ENCODE peak calls at places on chromosomes 6 and 20, in ten cellular contexts. K is cardiac muscle cell, Z is tibial nerve, B is A549, O is small intestine, X is body of pancreas, D is neural progenitor cell, U is prostate gland, V is GM23248, E is OCI-LY7. J is an unnamed sample. For H3K4me1, the result is how much of the 10 kb centered on the place peaks cover.

GRCh38 chr6:54717849-54718455 is 128.6 kb upstream of the FAM83B start:
- DNase-seq in O (peak), B (peak), E (peak), K (peak), V (peak), U (peak), D (peak), Z (peak), X (peak), J (no peak)

GRCh38 chr6:9062581-9062980 is 627.2 kb upstream of the SLC35B3 start:
- DNase-seq in D (no peak), Z (no peak), O (no peak), U (no peak), B (no peak), E (no peak), X (no peak), V (no peak), K (no peak), J (no peak)

GRCh38 chr20:1301031-1301529 is 27.9 kb downstream of the SDCBP2 start:
- DNase-seq in O (no peak), Z (no peak), E (no peak), B (peak), X (no peak), D (peak), V (peak), U (no peak), K (no peak), J (no peak)

GRCh38 chr6:25627001-25627400 is 25.0 kb upstream of the SCGN start:
- DNase-seq in B (no peak), D (no peak), U (no peak), O (no peak), Z (no peak), E (no peak), K (no peak), X (no peak), V (no peak), J (no peak)

GRCh38 chr6:13272131-13273046 is 55.9 kb downstream of the TBC1D7 start:
- DNase-seq in V (no peak), U (no peak), D (no peak), Z (peak), O (no peak), X (peak), B (no peak), E (peak), K (no peak), J (peak)

GRCh38 chr6:167937948-167938911 is 59.2 kb upstream of the KIF25 start:
- DNase-seq in K (no peak), V (no peak), O (no peak), Z (no peak), U (no peak), B (no peak), E (no peak), X (no peak), D (no peak), J (no peak)

GRCh38 chr6:125066964-125067363 is 86.6 kb upstream of the TPD52L1 start:
- DNase-seq in D (no peak), O (peak), U (no peak), X (no peak), V (no peak), B (no peak), E (no peak), Z (no peak), K (no peak), J (no peak)

GRCh38 chr6:150252714-150253444 is 110.0 kb downstream of the PPP1R14C start:
- DNase-seq in V (peak), E (no peak), X (no peak), Z (no peak), U (no peak), K (no peak), B (no peak), O (peak), D (no peak), J (no peak)

GRCh38 chr6:145866449-145867401 is 52.1 kb upstream of the FBXO30 start:
- DNase-seq in X (no peak), E (peak), Z (no peak), D (no peak), K (no peak), O (peak), B (no peak), U (no peak), V (no peak), J (no peak)

GRCh38 chr6:35508542-35508941 is 4.2 kb downstream of the TULP1 start:
- DNase-seq in E (no peak), D (no peak), Z (no peak), U (no peak), K (no peak), X (no peak), V (no peak), O (no peak), B (no peak), J (no peak)

GRCh38 chr6:167815296-167815980 is 11.3 kb upstream of the AFDN start:
- DNase-seq in D (no peak), X (no peak), E (no peak), Z (no peak), K (no peak), V (no peak), O (no peak), B (no peak), U (no peak), J (no peak)

GRCh38 chr20:18973499-18974173 is 160.1 kb downstream of the SCP2D1 start:
- DNase-seq in V (peak), D (no peak), O (no peak), B (no peak), K (no peak), U (no peak), X (peak), Z (peak), E (no peak), J (no peak)

GRCh38 chr6:43465978-43466377 is 10.6 kb upstream of the DLK2 start:
- DNase-seq in E (no peak), Z (no peak), D (no peak), B (no peak), X (no peak), V (peak), U (no peak), O (no peak), K (no peak), J (no peak)

GRCh38 chr6:47631248-47632196 is 66.9 kb upstream of the ADGRF4 start:
- DNase-seq in X (no peak), U (no peak), Z (no peak), B (peak), E (peak), V (peak), O (peak), D (peak), K (peak), J (no peak)

GRCh38 chr20:8782804-8783203 is 286.1 kb upstream of the PLCB4 start:
- DNase-seq in Z (no peak), V (peak), X (no peak), U (no peak), B (no peak), K (no peak), O (no peak), E (no peak), D (no peak), J (no peak)

GRCh38 chr20:58362117-58362516 is 26.9 kb upstream of the VAPB start:
- DNase-seq in D (no peak), X (no peak), E (no peak), B (no peak), Z (no peak), U (no peak), O (no peak), V (no peak), K (no peak), J (no peak)

GRCh38 chr6:19452495-19452894 is 384.7 kb upstream of the ID4 start:
- DNase-seq in O (no peak), B (no peak), V (no peak), U (no peak), X (no peak), E (no peak), K (peak), D (peak), Z (no peak), J (no peak)

GRCh38 chr6:18148304-18149025 is 6.4 kb downstream of the TPMT start:
- DNase-seq in U (no peak), B (peak), D (no peak), E (no peak), V (peak), O (peak), X (no peak), K (no peak), Z (no peak), J (no peak)

GRCh38 chr6:49155321-49155720 is 307.7 kb downstream of the MMUT start:
- DNase-seq in K (no peak), O (no peak), E (no peak), Z (no peak), B (no peak), U (no peak), D (peak), X (no peak), V (no peak), J (no peak)

GRCh38 chr6:31122803-31123706 is 2.8 kb upstream of the CDSN start:
- DNase-seq in B (peak), V (peak), E (no peak), X (peak), Z (peak), U (peak), O (peak), D (no peak), K (peak), J (peak)

GRCh38 chr6:56040875-56041274 is 165.5 kb upstream of the BMP5 start:
- DNase-seq in K (no peak), D (no peak), Z (no peak), B (no peak), X (no peak), V (peak), E (no peak), O (no peak), U (no peak), J (no peak)

GRCh38 chr6:5478380-5478779 is 217.1 kb downstream of the FARS2 start:
- DNase-seq in V (no peak), E (no peak), K (no peak), D (no peak), O (no peak), Z (no peak), X (no peak), B (no peak), U (no peak), J (no peak)

GRCh38 chr6:166955865-166956443 is 396 bp downstream of the RNASET2 start:
- DNase-seq in Z (no peak), E (peak), O (no peak), K (no peak), D (peak), V (peak), U (no peak), X (peak), B (no peak), J (no peak)

GRCh38 chr6:95321106-95321505 is 256.2 kb upstream of the MANEA start:
- DNase-seq in D (no peak), Z (no peak), O (no peak), U (no peak), E (no peak), B (no peak), X (no peak), V (no peak), K (no peak), J (no peak)

GRCh38 chr6:143806282-143807102 is 36.6 kb upstream of the LTV1 start:
- DNase-seq in X (peak), D (no peak), O (no peak), B (no peak), E (no peak), U (no peak), K (no peak), V (peak), Z (no peak), J (peak)

DNA sequence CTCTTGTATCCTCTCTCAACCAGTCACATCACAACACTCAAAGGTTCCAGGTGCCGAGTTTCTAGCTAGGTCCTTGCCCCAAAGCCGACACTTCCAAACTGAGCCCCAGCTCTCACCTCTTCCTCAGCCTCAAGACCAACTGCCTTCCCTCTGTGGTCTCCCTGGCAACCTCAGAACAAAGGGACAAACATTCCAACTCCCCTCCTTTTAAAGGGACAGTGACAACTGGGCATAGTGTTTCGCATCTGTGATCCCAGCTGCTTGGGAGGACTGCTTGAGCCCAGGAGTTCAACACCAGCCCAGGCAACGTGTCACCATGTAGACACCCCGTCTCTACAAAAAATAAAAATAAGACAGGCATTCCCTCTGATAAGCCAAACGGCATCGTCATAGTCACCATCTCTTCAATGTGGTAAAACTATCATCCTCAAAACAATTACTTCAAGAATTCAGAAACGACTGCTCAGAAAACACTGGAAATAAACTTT is 11.3 kb downstream of the DIDO1 start:
- DNase-seq in V (peak), U (no peak), E (no peak), K (peak), D (peak), B (peak), O (peak), Z (no peak), X (peak), J (peak)
- H3K27ac ChIP-seq in V (peak), U (no peak), E (no peak), K (no peak), D (no peak), B (no peak), O (no peak), Z (no peak), X (no peak), J (peak)

GRCh38 chr6:156778615-156779205 is 1.5 kb downstream of the ARID1B start:
- DNase-seq in E (peak), B (peak), Z (peak), X (peak), V (peak), D (peak), K (peak), U (peak), O (peak), J (peak)

GRCh38 chr6:156780962-156781705 is 4.0 kb downstream of the ARID1B start:
- DNase-seq in Z (no peak), V (peak), U (no peak), X (no peak), E (no peak), B (no peak), O (no peak), K (no peak), D (no peak), J (no peak)

GRCh38 chr6:156781882-156782631 is 4.9 kb downstream of the ARID1B start:
- DNase-seq in V (peak), X (no peak), D (no peak), K (no peak), B (no peak), Z (no peak), O (no peak), U (no peak), E (no peak), J (no peak)

GRCh38 chr6:156779206-156780116 is 2.3 kb downstream of the ARID1B start:
- DNase-seq in B (peak), U (peak), K (peak), V (peak), X (peak), E (peak), Z (no peak), D (peak), O (peak), J (peak)

DNA sequence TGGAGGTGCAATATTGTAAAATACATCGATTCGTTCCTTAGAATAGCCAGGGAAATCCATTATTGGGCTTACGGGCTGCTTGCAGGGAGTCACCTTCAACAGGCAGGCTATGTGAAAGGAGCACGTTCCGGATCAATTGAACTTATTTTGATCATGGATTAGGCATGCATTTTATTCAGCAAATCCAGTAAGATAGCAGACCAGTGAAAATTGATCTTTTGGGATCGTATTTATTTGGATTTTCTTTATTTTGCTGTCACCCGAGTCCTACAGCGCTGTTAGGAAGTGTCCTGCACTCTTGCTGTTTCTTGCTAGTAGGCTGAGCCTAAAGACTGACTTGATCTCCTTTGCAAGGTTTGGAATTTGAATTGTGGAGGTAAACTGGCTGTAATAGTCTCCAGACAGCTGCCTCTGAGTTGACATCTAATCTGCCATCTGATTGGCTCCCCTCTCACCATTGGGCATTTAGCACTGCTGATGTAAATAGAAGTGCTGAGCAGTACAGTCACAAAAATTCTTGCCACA is 3.0 kb downstream of the ARID1B start:
- DNase-seq in B (peak), Z (no peak), O (peak), D (peak), X (peak), K (peak), U (peak), V (peak), E (peak), J (no peak)
- H3K4me1 ChIP-seq in B (under half), Z (under half), O (under half), D (half or more), X (under half), K (under half), U (under half), V (under half), E (under half), J (half or more)

GRCh38 chr6:11970114-11970513 is 42.0 kb upstream of the HIVEP1 start:
- DNase-seq in U (no peak), B (no peak), V (peak), Z (no peak), X (no peak), E (no peak), O (no peak), K (no peak), D (no peak), J (no peak)

GRCh38 chr6:11971154-11971553 is 41.0 kb upstream of the HIVEP1 start:
- DNase-seq in E (no peak), V (peak), X (no peak), K (no peak), D (no peak), U (no peak), Z (no peak), B (no peak), O (no peak), J (no peak)

GRCh38 chr6:11968241-11968806 is 43.8 kb upstream of the HIVEP1 start:
- DNase-seq in O (no peak), V (peak), Z (no peak), B (no peak), E (no peak), X (no peak), D (no peak), U (no peak), K (no peak), J (no peak)

GRCh38 chr6:11972270-11972669 is 39.8 kb upstream of the HIVEP1 start:
- DNase-seq in X (no peak), Z (no peak), U (no peak), O (no peak), V (no peak), K (no peak), D (no peak), B (no peak), E (no peak), J (no peak)

DNA sequence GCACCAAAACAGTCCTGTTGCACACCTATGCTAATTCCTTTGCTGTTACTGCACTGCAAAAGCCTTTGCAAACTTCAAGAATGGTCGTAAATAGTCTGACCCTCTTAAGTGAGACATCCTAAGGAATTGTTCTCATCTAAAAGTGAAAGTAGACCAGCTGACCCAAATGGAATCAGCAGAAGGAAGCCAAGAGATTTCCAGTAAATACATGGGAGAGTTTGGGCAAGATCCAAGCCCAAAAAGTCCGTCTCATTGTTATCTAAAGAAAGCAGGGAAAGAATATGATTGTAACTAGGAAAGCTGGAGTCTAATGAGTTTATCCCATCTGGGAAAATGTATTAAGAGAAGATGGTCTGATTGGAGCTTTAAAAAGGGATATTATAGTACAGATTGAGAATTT is 43.0 kb upstream of the HIVEP1 start:
- DNase-seq in K (no peak), V (peak), D (no peak), Z (no peak), X (peak), U (no peak), E (no peak), O (no peak), B (no peak), J (no peak)
- H3K27ac ChIP-seq in K (no peak), V (peak), D (no peak), Z (peak), X (no peak), U (no peak), E (no peak), O (no peak), B (no peak), J (peak)

GRCh38 chr6:111813247-111814162 is 59.7 kb downstream of the FYN start:
- DNase-seq in X (no peak), V (peak), E (no peak), U (no peak), D (no peak), B (no peak), K (no peak), O (no peak), Z (no peak), J (no peak)
- H3K4me1 ChIP-seq in X (under half), V (under half), E (under half), U (under half), D (under half), B (under half), K (under half), O (under half), Z (under half), J (under half)

GRCh38 chr6:7088076-7088742 is 19.6 kb upstream of the RREB1 start:
- DNase-seq in X (no peak), Z (no peak), K (no peak), D (no peak), E (no peak), U (no peak), B (no peak), V (no peak), O (peak), J (no peak)

GRCh38 chr6:7087066-7087465 is 20.7 kb upstream of the RREB1 start:
- DNase-seq in X (no peak), E (no peak), D (peak), U (no peak), B (no peak), K (no peak), Z (no peak), V (peak), O (no peak), J (no peak)

GRCh38 chr6:7085911-7086310 is 21.9 kb upstream of the RREB1 start:
- DNase-seq in D (no peak), Z (no peak), B (no peak), X (peak), V (peak), U (no peak), E (no peak), O (peak), K (peak), J (peak)

GRCh38 chr6:7086488-7086887 is 21.3 kb upstream of the RREB1 start:
- DNase-seq in E (no peak), B (no peak), U (no peak), D (no peak), O (peak), X (peak), K (no peak), V (peak), Z (no peak), J (peak)

GRCh38 chr6:7087491-7087979 is 20.2 kb upstream of the RREB1 start:
- DNase-seq in D (no peak), K (no peak), B (no peak), O (peak), V (no peak), X (no peak), E (no peak), U (no peak), Z (no peak), J (no peak)
- H3K27ac ChIP-seq in D (no peak), K (no peak), B (no peak), O (peak), V (no peak), X (no peak), E (no peak), U (no peak), Z (peak), J (peak)

GRCh38 chr6:1242439-1242838 is 69.5 kb upstream of the FOXQ1 start:
- DNase-seq in X (no peak), E (no peak), D (no peak), V (peak), Z (no peak), B (no peak), O (no peak), K (no peak), U (no peak), J (no peak)
- H3K4me1 ChIP-seq in X (under half), E (under half), D (under half), V (under half), Z (under half), B (under half), O (under half), K (under half), U (under half), J (under half)

GRCh38 chr6:89509719-89510339 is 76.9 kb downstream of the ANKRD6 start:
- DNase-seq in K (peak), Z (no peak), X (peak), B (no peak), E (no peak), U (no peak), D (no peak), V (no peak), O (no peak), J (no peak)

GRCh38 chr6:89503641-89504040 is 70.7 kb downstream of the ANKRD6 start:
- DNase-seq in U (no peak), O (no peak), K (no peak), V (no peak), X (no peak), E (no peak), B (no peak), D (no peak), Z (no peak), J (peak)

GRCh38 chr6:89508755-89509563 is 76.0 kb downstream of the ANKRD6 start:
- DNase-seq in E (no peak), X (peak), D (no peak), Z (no peak), V (no peak), K (no peak), U (no peak), B (no peak), O (no peak), J (peak)

GRCh38 chr6:89505847-89506246 is 72.9 kb downstream of the ANKRD6 start:
- DNase-seq in V (no peak), D (no peak), E (no peak), B (no peak), O (no peak), U (no peak), X (no peak), K (no peak), Z (no peak), J (no peak)

GRCh38 chr6:89506716-89507597 is 74.0 kb downstream of the ANKRD6 start:
- DNase-seq in E (no peak), K (no peak), X (no peak), B (no peak), D (no peak), Z (no peak), U (no peak), O (no peak), V (no peak), J (no peak)
- H3K27ac ChIP-seq in E (no peak), K (no peak), X (no peak), B (no peak), D (no peak), Z (no peak), U (no peak), O (no peak), V (no peak), J (no peak)

J was measured in lower lobe of right lung.